ENCODE peak calls at places on chromosome 3, in eight cellular contexts. One of them, this sample, is unnamed.
A peak's percentile ranks its signal among the peaks of the same experiment; 100 is the strongest.

GRCh38 chr3:184568918-184569829 is 7.6 kb downstream of the EPHB3 start:
- DNase-seq in HCT116: no peak
- DNase-seq in A549: no peak
- DNase-seq in sigmoid colon: peak; percentile 95
- DNase-seq in breast epithelium: peak; percentile 81
- DNase-seq in testis: peak; percentile 86
- DNase-seq in tibial nerve: peak; percentile 87
- DNase-seq in stomach: peak; percentile 77
- DNase-seq in this sample: peak; percentile 93

GRCh38 chr3:159765025-159765859 is 223.4 kb upstream of the IL12A start:
- DNase-seq in HCT116: peak; percentile 85
- DNase-seq in A549: peak; percentile 86
- DNase-seq in sigmoid colon: peak; percentile 93
- DNase-seq in breast epithelium: peak; percentile 70
- DNase-seq in testis: peak; percentile 30
- DNase-seq in tibial nerve: peak; percentile 41
- DNase-seq in stomach: peak; percentile 41
- DNase-seq in this sample: peak; percentile 90

GRCh38 chr3:61802772-61803171 is 241.4 kb downstream of the PTPRG start:
- DNase-seq in HCT116: no peak
- DNase-seq in A549: no peak
- DNase-seq in sigmoid colon: no peak
- DNase-seq in breast epithelium: no peak
- DNase-seq in testis: no peak
- DNase-seq in tibial nerve: no peak
- DNase-seq in stomach: no peak
- DNase-seq in this sample: no peak

GRCh38 chr3:191269289-191270085 is 59.7 kb upstream of the CCDC50 start:
- DNase-seq in HCT116: no peak
- DNase-seq in A549: no peak
- DNase-seq in sigmoid colon: no peak
- DNase-seq in breast epithelium: no peak
- DNase-seq in testis: no peak
- DNase-seq in tibial nerve: no peak
- DNase-seq in stomach: no peak
- DNase-seq in this sample: no peak

GRCh38 chr3:107660316-107660976 is 137.7 kb downstream of the BBX start:
- DNase-seq in HCT116: peak; percentile 19
- DNase-seq in A549: peak; percentile 50
- DNase-seq in sigmoid colon: no peak
- DNase-seq in breast epithelium: no peak
- DNase-seq in testis: no peak
- DNase-seq in tibial nerve: peak; percentile 54
- DNase-seq in stomach: no peak
- DNase-seq in this sample: no peak

GRCh38 chr3:106542101-106542769 is 673.4 kb upstream of the CBLB start:
- DNase-seq in HCT116: no peak
- DNase-seq in A549: no peak
- DNase-seq in sigmoid colon: no peak
- DNase-seq in breast epithelium: no peak
- DNase-seq in testis: no peak
- DNase-seq in tibial nerve: no peak
- DNase-seq in stomach: no peak
- DNase-seq in this sample: no peak

GRCh38 chr3:174862101-174862500 is 3.0 kb downstream of the NAALADL2 start:
- DNase-seq in HCT116: peak; percentile 51
- DNase-seq in A549: peak; percentile 32
- DNase-seq in sigmoid colon: no peak
- DNase-seq in breast epithelium: peak; percentile 53
- DNase-seq in testis: peak; percentile 21
- DNase-seq in tibial nerve: no peak
- DNase-seq in stomach: peak; percentile 60
- DNase-seq in this sample: no peak

GRCh38 chr3:22012471-22012870 is 261.5 kb upstream of the ZNF385D start:
- DNase-seq in HCT116: no peak
- DNase-seq in A549: no peak
- DNase-seq in sigmoid colon: no peak
- DNase-seq in breast epithelium: no peak
- DNase-seq in testis: no peak
- DNase-seq in tibial nerve: no peak
- DNase-seq in stomach: no peak
- DNase-seq in this sample: no peak

GRCh38 chr3:187954486-187955075 is 199.4 kb upstream of the LPP start:
- DNase-seq in HCT116: no peak
- DNase-seq in A549: no peak
- DNase-seq in sigmoid colon: no peak
- DNase-seq in breast epithelium: no peak
- DNase-seq in testis: no peak
- DNase-seq in tibial nerve: no peak
- DNase-seq in stomach: no peak
- DNase-seq in this sample: no peak

GRCh38 chr3:130412991-130413390 is 67.5 kb downstream of the COL6A5 start:
- DNase-seq in HCT116: no peak
- DNase-seq in A549: no peak
- DNase-seq in sigmoid colon: no peak
- DNase-seq in breast epithelium: no peak
- DNase-seq in testis: no peak
- DNase-seq in tibial nerve: no peak
- DNase-seq in stomach: no peak
- DNase-seq in this sample: no peak

GRCh38 chr3:156298938-156299337 is 178.6 kb downstream of the KCNAB1 start:
- DNase-seq in HCT116: no peak
- DNase-seq in A549: no peak
- DNase-seq in sigmoid colon: peak; percentile 81
- DNase-seq in breast epithelium: no peak
- DNase-seq in testis: peak; percentile 47
- DNase-seq in tibial nerve: peak; percentile 54
- DNase-seq in stomach: peak; percentile 34
- DNase-seq in this sample: no peak

GRCh38 chr3:194761384-194761783 is 75.7 kb downstream of the FAM43A start:
- DNase-seq in HCT116: no peak
- DNase-seq in A549: no peak
- DNase-seq in sigmoid colon: peak; percentile 42
- DNase-seq in breast epithelium: no peak
- DNase-seq in testis: peak; percentile 39
- DNase-seq in tibial nerve: no peak
- DNase-seq in stomach: no peak
- DNase-seq in this sample: peak; percentile 53

GRCh38 chr3:189172668-189173419 is 1.1 kb downstream of the TPRG1 start:
- DNase-seq in HCT116: no peak
- DNase-seq in A549: no peak
- DNase-seq in sigmoid colon: no peak
- DNase-seq in breast epithelium: no peak
- DNase-seq in testis: no peak
- DNase-seq in tibial nerve: no peak
- DNase-seq in stomach: no peak
- DNase-seq in this sample: no peak

GRCh38 chr3:59606638-59607262 is 556.9 kb upstream of the CFAP20DC start:
- DNase-seq in HCT116: no peak
- DNase-seq in A549: no peak
- DNase-seq in sigmoid colon: no peak
- DNase-seq in breast epithelium: no peak
- DNase-seq in testis: no peak
- DNase-seq in tibial nerve: no peak
- DNase-seq in stomach: no peak
- DNase-seq in this sample: no peak

GRCh38 chr3:130997291-130997690 is 29.3 kb downstream of the ASTE1 start:
- DNase-seq in HCT116: no peak
- DNase-seq in A549: no peak
- DNase-seq in sigmoid colon: no peak
- DNase-seq in breast epithelium: no peak
- DNase-seq in testis: no peak
- DNase-seq in tibial nerve: no peak
- DNase-seq in stomach: no peak
- DNase-seq in this sample: no peak

GRCh38 chr3:51498871-51499790 is 684 bp downstream of the DCAF1 start:
- DNase-seq in HCT116: peak; percentile 84
- DNase-seq in A549: peak; percentile 94
- DNase-seq in sigmoid colon: peak; percentile 98
- DNase-seq in breast epithelium: peak; percentile 95
- DNase-seq in testis: peak; percentile 97
- DNase-seq in tibial nerve: peak; percentile 90
- DNase-seq in stomach: peak; percentile 97
- DNase-seq in this sample: peak; percentile 96

GRCh38 chr3:51503007-51503406 is 3.2 kb upstream of the DCAF1 start:
- DNase-seq in HCT116: no peak
- DNase-seq in A549: no peak
- DNase-seq in sigmoid colon: no peak
- DNase-seq in breast epithelium: no peak
- DNase-seq in testis: no peak
- DNase-seq in tibial nerve: no peak
- DNase-seq in stomach: no peak
- DNase-seq in this sample: no peak

GRCh38 chr3:51501833-51502561 is 2.2 kb upstream of the DCAF1 start:
- DNase-seq in HCT116: peak; percentile 71
- DNase-seq in A549: peak; percentile 71
- DNase-seq in sigmoid colon: peak; percentile 88
- DNase-seq in breast epithelium: peak; percentile 78
- DNase-seq in testis: peak; percentile 88
- DNase-seq in tibial nerve: peak; percentile 90
- DNase-seq in stomach: peak; percentile 83
- DNase-seq in this sample: peak; percentile 84

GRCh38 chr3:51502562-51502910 is 2.7 kb upstream of the DCAF1 start:
- DNase-seq in HCT116: no peak
- DNase-seq in A549: no peak
- DNase-seq in sigmoid colon: no peak
- DNase-seq in breast epithelium: no peak
- DNase-seq in testis: no peak
- DNase-seq in tibial nerve: no peak
- DNase-seq in stomach: no peak
- DNase-seq in this sample: no peak

GRCh38 chr3:51500632-51501131 is 867 bp upstream of the DCAF1 start:
- DNase-seq in HCT116: no peak
- DNase-seq in A549: no peak
- DNase-seq in sigmoid colon: peak; percentile 74
- DNase-seq in breast epithelium: no peak
- DNase-seq in testis: peak; percentile 26
- DNase-seq in tibial nerve: no peak
- DNase-seq in stomach: no peak
- DNase-seq in this sample: peak; percentile 28
- H3K4me3 ChIP-seq in HCT116: peak overlapping the region; percentile 72
- H3K4me3 ChIP-seq in A549: peak overlapping the region; percentile 34
- H3K4me3 ChIP-seq in sigmoid colon: peak overlapping the region; percentile 6
- H3K4me3 ChIP-seq in breast epithelium: peak overlapping the region; percentile 91
- H3K4me3 ChIP-seq in testis: peak overlapping the region; percentile 34
- H3K4me3 ChIP-seq in tibial nerve: peak overlapping the region; percentile 85
- H3K4me3 ChIP-seq in stomach: peak overlapping the region; percentile 91
- H3K4me3 ChIP-seq in this sample: no peak overlapping the region

GRCh38 chr3:98712726-98713125 is 50.4 kb upstream of the ST3GAL6 start:
- DNase-seq in HCT116: no peak
- DNase-seq in A549: no peak
- DNase-seq in sigmoid colon: no peak
- DNase-seq in breast epithelium: no peak
- DNase-seq in testis: no peak
- DNase-seq in tibial nerve: no peak
- DNase-seq in stomach: no peak
- DNase-seq in this sample: no peak

GRCh38 chr3:98711426-98711825 is 51.7 kb upstream of the ST3GAL6 start:
- DNase-seq in HCT116: no peak
- DNase-seq in A549: no peak
- DNase-seq in sigmoid colon: no peak
- DNase-seq in breast epithelium: no peak
- DNase-seq in testis: no peak
- DNase-seq in tibial nerve: no peak
- DNase-seq in stomach: no peak
- DNase-seq in this sample: no peak

GRCh38 chr3:98710008-98710672 is 53.0 kb upstream of the ST3GAL6 start:
- DNase-seq in HCT116: no peak
- DNase-seq in A549: no peak
- DNase-seq in sigmoid colon: no peak
- DNase-seq in breast epithelium: no peak
- DNase-seq in testis: no peak
- DNase-seq in tibial nerve: no peak
- DNase-seq in stomach: no peak
- DNase-seq in this sample: no peak

GRCh38 chr3:98705694-98706093 is 57.4 kb upstream of the ST3GAL6 start:
- DNase-seq in HCT116: no peak
- DNase-seq in A549: no peak
- DNase-seq in sigmoid colon: no peak
- DNase-seq in breast epithelium: no peak
- DNase-seq in testis: no peak
- DNase-seq in tibial nerve: no peak
- DNase-seq in stomach: no peak
- DNase-seq in this sample: no peak

GRCh38 chr3:98709433-98709832 is 53.7 kb upstream of the ST3GAL6 start:
- DNase-seq in HCT116: no peak
- DNase-seq in A549: no peak
- DNase-seq in sigmoid colon: no peak
- DNase-seq in breast epithelium: no peak
- DNase-seq in testis: no peak
- DNase-seq in tibial nerve: no peak
- DNase-seq in stomach: no peak
- DNase-seq in this sample: no peak
- TF ChIP-seq POLR2A in HCT116: no peak
- TF ChIP-seq POLR2A in A549: no peak
- TF ChIP-seq POLR2A in sigmoid colon: no peak
- TF ChIP-seq POLR2A in breast epithelium: no peak
- TF ChIP-seq POLR2A in testis: no peak
- TF ChIP-seq POLR2A in tibial nerve: no peak
- TF ChIP-seq POLR2A in stomach: no peak
- TF ChIP-seq POLR2A in this sample: no peak

GRCh38 chr3:138062626-138063025 is 52.7 kb downstream of the CLDN18 start:
- DNase-seq in HCT116: no peak
- DNase-seq in A549: no peak
- DNase-seq in sigmoid colon: no peak
- DNase-seq in breast epithelium: no peak
- DNase-seq in testis: no peak
- DNase-seq in tibial nerve: no peak
- DNase-seq in stomach: no peak
- DNase-seq in this sample: no peak

GRCh38 chr3:138060792-138061191 is 50.8 kb downstream of the CLDN18 start:
- DNase-seq in HCT116: no peak
- DNase-seq in A549: no peak
- DNase-seq in sigmoid colon: no peak
- DNase-seq in breast epithelium: no peak
- DNase-seq in testis: no peak
- DNase-seq in tibial nerve: no peak
- DNase-seq in stomach: no peak
- DNase-seq in this sample: no peak

GRCh38 chr3:138059261-138059660 is 49.3 kb downstream of the CLDN18 start:
- DNase-seq in HCT116: no peak
- DNase-seq in A549: no peak
- DNase-seq in sigmoid colon: no peak
- DNase-seq in breast epithelium: no peak
- DNase-seq in testis: no peak
- DNase-seq in tibial nerve: no peak
- DNase-seq in stomach: no peak
- DNase-seq in this sample: no peak

GRCh38 chr3:138063416-138063815 is 52.0 kb downstream of the DZIP1L start:
- DNase-seq in HCT116: no peak
- DNase-seq in A549: no peak
- DNase-seq in sigmoid colon: no peak
- DNase-seq in breast epithelium: no peak
- DNase-seq in testis: no peak
- DNase-seq in tibial nerve: no peak
- DNase-seq in stomach: no peak
- DNase-seq in this sample: no peak

GRCh38 chr3:138062037-138062436 is 52.1 kb downstream of the CLDN18 start:
- DNase-seq in HCT116: no peak
- DNase-seq in A549: no peak
- DNase-seq in sigmoid colon: no peak
- DNase-seq in breast epithelium: no peak
- DNase-seq in testis: no peak
- DNase-seq in tibial nerve: no peak
- DNase-seq in stomach: no peak
- DNase-seq in this sample: no peak
- H3K27ac ChIP-seq in HCT116: no peak overlapping the region
- H3K27ac ChIP-seq in A549: no peak overlapping the region
- H3K27ac ChIP-seq in sigmoid colon: no peak overlapping the region
- H3K27ac ChIP-seq in breast epithelium: no peak overlapping the region
- H3K27ac ChIP-seq in testis: no peak overlapping the region
- H3K27ac ChIP-seq in tibial nerve: no peak overlapping the region
- H3K27ac ChIP-seq in stomach: no peak overlapping the region
- H3K27ac ChIP-seq in this sample: no peak overlapping the region

GRCh38 chr3:9902372-9903237 is at the start of gene IL17RE:
- DNase-seq in HCT116: no peak
- DNase-seq in A549: no peak
- DNase-seq in sigmoid colon: no peak
- DNase-seq in breast epithelium: peak; percentile 63
- DNase-seq in testis: no peak
- DNase-seq in tibial nerve: no peak
- DNase-seq in stomach: peak; percentile 80
- DNase-seq in this sample: no peak
- H3K4me3 ChIP-seq in HCT116: peak within 1 kb of the TSS; percentile 73
- H3K4me3 ChIP-seq in A549: no peak within 1 kb of the TSS
- H3K4me3 ChIP-seq in sigmoid colon: no peak within 1 kb of the TSS
- H3K4me3 ChIP-seq in breast epithelium: peak within 1 kb of the TSS; percentile 20
- H3K4me3 ChIP-seq in testis: no peak within 1 kb of the TSS
- H3K4me3 ChIP-seq in tibial nerve: peak within 1 kb of the TSS; percentile 35
- H3K4me3 ChIP-seq in stomach: peak within 1 kb of the TSS; percentile 34
- H3K4me3 ChIP-seq in this sample: no peak within 1 kb of the TSS

This sample was measured in uterus.